ENCODE peak calls at places on chromosomes 16 and 17, in seven cellular contexts. T, X, I, Y, J, S and Q are unnamed samples.

GRCh38 chr17:2786176-2786881 is 9.9 kb upstream of the RAP1GAP2 start:
- DNase-seq in S (peak; percentile 98), I (peak; percentile 80), X (peak; percentile 74), Y (peak; percentile 68), T (peak; percentile 94), J (peak; percentile 85), Q (peak; percentile 100)

GRCh38 chr17:55394357-55395021 is 27.1 kb downstream of the MMD start:
- DNase-seq in X (no peak), S (no peak), Y (no peak), J (no peak), T (no peak), I (no peak), Q (no peak)

GRCh38 chr16:55825115-55825728 is 7.7 kb downstream of the CES1 start:
- DNase-seq in X (no peak), J (no peak), S (no peak), T (no peak), I (no peak), Y (no peak), Q (peak; percentile 14)

GRCh38 chr17:6343736-6344135 is 91.2 kb downstream of the AIPL1 start:
- DNase-seq in Y (no peak), S (no peak), J (no peak), I (no peak), X (no peak), T (no peak), Q (no peak)

GRCh38 chr17:44258811-44259351 is 9.1 kb downstream of the SLC4A1 start:
- DNase-seq in Y (no peak), I (no peak), T (no peak), J (no peak), X (no peak), S (peak; percentile 76), Q (no peak)

GRCh38 chr17:47305302-47305923 is 18.3 kb upstream of the EFCAB13 start:
- DNase-seq in J (no peak), Y (no peak), X (no peak), T (no peak), I (no peak), S (peak; percentile 97), Q (peak; percentile 59)

GRCh38 chr17:46013502-46014165 is 14.6 kb downstream of the STH start:
- DNase-seq in S (peak; percentile 92), T (no peak), J (no peak), Y (no peak), I (no peak), X (no peak), Q (no peak)

GRCh38 chr17:27241346-27241946 is 52.5 kb upstream of the WSB1 start:
- DNase-seq in J (peak; percentile 67), X (no peak), Y (no peak), I (peak; percentile 67), S (peak; percentile 47), T (no peak), Q (peak; percentile 70)

GRCh38 chr17:44137891-44138709 is 3.6 kb upstream of the HROB start:
- DNase-seq in Y (peak; percentile 66), J (peak; percentile 54), X (peak; percentile 94), S (peak; percentile 99), T (peak; percentile 28), I (peak; percentile 81), Q (peak; percentile 98)

GRCh38 chr16:75108792-75109731 is 7.5 kb downstream of the LDHD start:
- DNase-seq in T (peak; percentile 92), J (peak; percentile 76), S (peak; percentile 98), Y (peak; percentile 48), I (peak; percentile 91), X (peak; percentile 97), Q (peak; percentile 61)

GRCh38 chr17:22266231-22266630 is 573.9 kb downstream of the KCNJ18 start:
- DNase-seq in J (no peak), X (no peak), S (no peak), I (no peak), Y (no peak), T (peak; percentile 60), Q (no peak)

GRCh38 chr16:47779201-47780016 is 318.3 kb downstream of the PHKB start:
- DNase-seq in T (peak; percentile 65), X (no peak), S (peak; percentile 37), I (no peak), Y (no peak), J (peak; percentile 15), Q (no peak)
- H3K4me3 ChIP-seq in T (no peak overlapping the region), X (peak overlapping the region; percentile 31), S (peak overlapping the region; percentile 73), I (no peak overlapping the region), Y (no peak overlapping the region), J (peak overlapping the region; percentile 55), Q (no peak overlapping the region)

DNA sequence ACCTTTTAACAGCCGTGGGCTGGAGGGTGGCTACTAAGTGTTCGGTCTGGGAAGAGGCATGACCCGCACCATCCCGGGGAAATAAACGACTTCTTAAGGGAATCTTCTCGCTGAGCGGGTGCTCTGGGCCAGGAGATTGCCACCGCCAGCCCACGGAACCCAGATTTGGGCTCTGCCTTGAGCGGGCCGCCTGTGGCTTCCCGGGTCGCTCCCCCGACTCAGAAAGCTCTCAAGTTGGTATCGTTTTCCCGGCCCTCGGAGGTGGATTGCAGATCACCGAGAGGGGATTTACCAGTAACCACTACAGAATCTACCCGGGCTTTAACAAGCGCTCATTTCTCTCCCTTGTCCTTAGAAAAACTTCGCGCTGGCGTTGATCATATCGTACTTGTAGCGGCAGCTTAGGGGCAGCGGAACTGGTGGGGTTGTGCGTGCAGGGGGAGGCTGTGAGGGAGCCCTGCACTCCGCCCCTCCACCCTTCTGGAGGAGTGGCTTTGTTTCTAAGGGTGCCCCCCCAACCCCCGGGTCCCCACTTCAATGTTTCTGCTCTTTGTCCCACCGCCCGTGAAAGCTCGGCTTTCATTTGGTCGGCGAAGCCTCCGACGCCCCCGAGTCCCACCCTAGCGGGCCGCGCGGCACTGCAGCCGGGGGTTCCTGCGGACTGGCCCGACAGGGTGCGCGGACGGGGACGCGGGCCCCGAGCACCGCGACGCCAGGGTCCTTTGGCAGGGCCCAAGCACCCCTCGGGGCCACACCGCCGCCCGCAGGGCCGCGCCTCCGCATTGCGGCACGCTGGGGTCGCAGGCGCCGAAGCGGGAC is 3.6 kb upstream of the CBX4 start:
- DNase-seq in I (no peak), Y (no peak), T (no peak), S (peak; percentile 92), X (no peak), J (no peak), Q (peak; percentile 76)
- H3K4me3 ChIP-seq in I (no peak overlapping the region), Y (peak overlapping the region; percentile 39), T (peak overlapping the region; percentile 56), S (peak overlapping the region; percentile 74), X (peak overlapping the region; percentile 64), J (no peak overlapping the region), Q (no peak overlapping the region)

GRCh38 chr17:76872874-76873221 is 4.6 kb downstream of the MGAT5B start:
- DNase-seq in Y (no peak), X (no peak), T (no peak), S (no peak), I (no peak), J (no peak), Q (no peak)
- H3K4me3 ChIP-seq in Y (no peak overlapping the region), X (no peak overlapping the region), T (no peak overlapping the region), S (peak overlapping the region; percentile 31), I (no peak overlapping the region), J (no peak overlapping the region), Q (no peak overlapping the region)

DNA sequence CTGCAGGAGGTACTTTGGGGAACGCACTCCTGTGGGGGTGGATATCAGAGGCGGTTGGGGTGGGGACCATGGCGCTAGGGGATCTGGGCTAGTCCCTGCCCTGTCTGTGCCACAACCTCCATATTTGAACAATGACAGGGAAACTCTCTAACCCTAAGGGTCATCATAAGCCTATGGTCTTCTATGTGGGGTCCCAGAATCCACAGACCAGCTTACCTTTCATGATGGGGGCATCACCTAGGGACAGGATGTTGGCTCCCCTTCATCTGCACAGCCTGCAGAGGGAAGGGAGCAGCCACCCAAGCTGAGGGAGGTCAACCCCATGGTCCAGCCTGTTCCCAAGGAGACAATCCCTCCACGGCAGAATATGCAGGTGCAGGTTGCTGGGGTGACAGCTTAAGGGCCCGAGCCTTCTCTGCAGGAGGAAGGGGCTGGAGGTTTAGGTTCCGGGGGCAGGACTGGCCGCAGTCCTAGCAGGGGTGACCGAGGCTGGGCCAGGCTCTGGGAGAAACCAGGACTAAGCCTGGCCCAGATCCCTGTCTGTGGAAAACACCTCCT is 1.7 kb downstream of the ORAI3 start:
- DNase-seq in I (no peak), S (peak; percentile 21), J (no peak), Y (no peak), X (no peak), T (no peak), Q (no peak)
- H3K4me3 ChIP-seq in I (no peak overlapping the region), S (peak overlapping the region; percentile 86), J (peak overlapping the region; percentile 90), Y (no peak overlapping the region), X (peak overlapping the region; percentile 84), T (no peak overlapping the region), Q (peak overlapping the region; percentile 91)

DNA sequence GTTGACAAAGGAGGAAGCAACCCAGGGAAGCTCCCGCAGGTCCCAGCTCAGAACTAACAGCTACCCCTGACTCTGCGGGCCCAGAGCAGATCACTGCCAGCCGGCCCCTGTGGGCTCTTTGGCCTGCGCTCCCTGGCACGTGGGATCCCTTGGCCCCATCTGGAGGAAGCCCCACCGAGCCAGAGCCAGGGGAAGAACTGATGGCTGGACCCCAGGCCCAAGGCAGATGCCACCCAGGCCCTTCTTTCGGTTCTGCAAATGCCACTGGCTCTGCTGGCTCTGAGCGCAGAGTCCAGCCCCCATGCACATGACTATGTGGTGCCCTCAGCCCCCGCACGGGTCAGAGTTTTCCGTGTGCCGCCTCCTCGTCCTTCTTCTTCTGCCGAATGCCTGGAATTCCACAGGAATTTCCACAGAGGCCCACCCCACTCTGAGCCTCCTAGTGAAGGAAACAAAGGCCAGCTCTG is 35.8 kb upstream of the SNN start:
- DNase-seq in J (no peak), I (no peak), T (peak; percentile 82), S (peak; percentile 89), X (peak; percentile 80), Y (peak; percentile 51), Q (peak; percentile 57)
- H3K4me3 ChIP-seq in J (no peak overlapping the region), I (no peak overlapping the region), T (no peak overlapping the region), S (peak overlapping the region; percentile 13), X (no peak overlapping the region), Y (no peak overlapping the region), Q (no peak overlapping the region)

GRCh38 chr17:42536372-42537155 is 523 bp downstream of the NAGLU start:
- DNase-seq in I (peak; percentile 88), J (peak; percentile 88), S (peak; percentile 99), Y (peak; percentile 66), X (peak; percentile 96), T (peak; percentile 84), Q (peak; percentile 93)

GRCh38 chr17:42537826-42538451 is 1.9 kb downstream of the NAGLU start:
- DNase-seq in J (no peak), T (no peak), Y (no peak), X (no peak), I (no peak), S (peak; percentile 79), Q (no peak)

GRCh38 chr17:42536048-42536371 is at the start of gene NAGLU:
- DNase-seq in Y (peak; percentile 98), J (peak; percentile 93), S (peak; percentile 100), T (peak; percentile 98), X (peak; percentile 99), I (peak; percentile 96), Q (peak; percentile 97)

GRCh38 chr17:42538482-42538881 is 2.4 kb downstream of the NAGLU start:
- DNase-seq in T (no peak), Y (no peak), S (peak; percentile 71), J (no peak), X (no peak), I (no peak), Q (no peak)

DNA sequence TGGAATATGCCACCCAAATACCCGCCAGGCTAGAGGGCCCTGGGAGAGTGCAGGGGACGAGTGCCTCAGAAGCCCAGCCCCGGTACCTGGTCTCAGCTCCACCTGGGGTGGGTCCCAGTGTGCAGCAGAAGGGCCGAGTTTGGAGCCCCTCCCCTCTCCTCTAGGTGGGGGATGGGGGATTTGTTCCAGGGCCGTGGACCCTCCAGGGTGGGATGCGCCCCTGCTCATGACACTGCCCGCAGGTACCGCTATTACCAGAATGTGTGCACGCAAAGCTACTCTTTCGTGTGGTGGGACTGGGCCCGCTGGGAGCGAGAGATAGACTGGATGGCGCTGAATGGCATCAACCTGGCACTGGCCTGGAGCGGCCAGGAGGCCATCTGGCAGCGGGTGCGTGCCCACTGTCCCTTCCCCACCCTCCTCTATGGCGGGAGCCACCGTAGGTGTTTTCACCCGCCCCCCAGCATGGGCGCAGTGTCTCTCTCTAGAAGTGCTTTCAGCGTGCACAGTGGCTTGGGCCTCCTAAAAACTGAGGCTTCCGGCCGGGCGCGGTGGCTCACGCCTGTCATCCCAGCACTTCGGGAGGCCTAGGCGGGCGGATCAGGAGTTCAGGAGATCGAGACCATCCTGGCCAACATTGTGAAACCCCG is 1.2 kb downstream of the NAGLU start:
- DNase-seq in X (no peak), T (no peak), I (no peak), S (peak; percentile 62), J (no peak), Y (no peak), Q (no peak)
- H3K4me3 ChIP-seq in X (peak overlapping the region; percentile 76), T (peak overlapping the region; percentile 83), I (peak overlapping the region; percentile 83), S (peak overlapping the region; percentile 88), J (peak overlapping the region; percentile 69), Y (peak overlapping the region; percentile 71), Q (peak overlapping the region; percentile 93)